ENCODE peak calls at places on chromosomes 3 and 15, in eight cellular contexts. One of them, this sample, is unnamed.

GRCh38 chr15:49168026-49168425 is 2.0 kb upstream of the GALK2 start:
- DNase-seq in AG08395: no peak
- DNase-seq in activated CD8-positive, alpha-beta T cell treated with anti-CD3 and anti-CD28 coated beads for 36 hours: no peak
- DNase-seq in NCI-H460: no peak
- DNase-seq in kidney tubule cell: no peak
- DNase-seq in cardiac muscle cell: no peak
- DNase-seq in HFF-Myc: no peak
- DNase-seq in activated CD4-positive, alpha-beta T cell treated with anti-CD3 and anti-CD28 coated beads for 24 hours: no peak
- DNase-seq in this sample: no peak

GRCh38 chr3:174330303-174330702 is 528.8 kb upstream of the NAALADL2 start:
- DNase-seq in AG08395: peak; percentile 79
- DNase-seq in activated CD8-positive, alpha-beta T cell treated with anti-CD3 and anti-CD28 coated beads for 36 hours: no peak
- DNase-seq in NCI-H460: no peak
- DNase-seq in kidney tubule cell: peak; percentile 71
- DNase-seq in cardiac muscle cell: peak; percentile 83
- DNase-seq in HFF-Myc: peak; percentile 73
- DNase-seq in activated CD4-positive, alpha-beta T cell treated with anti-CD3 and anti-CD28 coated beads for 24 hours: no peak
- DNase-seq in this sample: peak; percentile 55

GRCh38 chr15:70466895-70467529 is 296.3 kb downstream of the UACA start:
- DNase-seq in AG08395: peak; percentile 78
- DNase-seq in activated CD8-positive, alpha-beta T cell treated with anti-CD3 and anti-CD28 coated beads for 36 hours: peak; percentile 72
- DNase-seq in NCI-H460: peak; percentile 58
- DNase-seq in kidney tubule cell: peak; percentile 67
- DNase-seq in cardiac muscle cell: peak; percentile 76
- DNase-seq in HFF-Myc: peak; percentile 33
- DNase-seq in activated CD4-positive, alpha-beta T cell treated with anti-CD3 and anti-CD28 coated beads for 24 hours: peak; percentile 38
- DNase-seq in this sample: no peak

GRCh38 chr3:98525494-98525893 is 2.8 kb upstream of the CLDND1 start:
- DNase-seq in AG08395: no peak
- DNase-seq in activated CD8-positive, alpha-beta T cell treated with anti-CD3 and anti-CD28 coated beads for 36 hours: peak; percentile 30
- DNase-seq in NCI-H460: no peak
- DNase-seq in kidney tubule cell: no peak
- DNase-seq in cardiac muscle cell: no peak
- DNase-seq in HFF-Myc: no peak
- DNase-seq in activated CD4-positive, alpha-beta T cell treated with anti-CD3 and anti-CD28 coated beads for 24 hours: no peak
- DNase-seq in this sample: no peak

GRCh38 chr3:120093119-120093922 is 926 bp downstream of the GSK3B start:
- DNase-seq in AG08395: no peak
- DNase-seq in activated CD8-positive, alpha-beta T cell treated with anti-CD3 and anti-CD28 coated beads for 36 hours: peak; percentile 35
- DNase-seq in NCI-H460: no peak
- DNase-seq in kidney tubule cell: peak; percentile 84
- DNase-seq in cardiac muscle cell: peak; percentile 94
- DNase-seq in HFF-Myc: peak; percentile 39
- DNase-seq in activated CD4-positive, alpha-beta T cell treated with anti-CD3 and anti-CD28 coated beads for 24 hours: no peak
- DNase-seq in this sample: peak; percentile 43

GRCh38 chr3:40992023-40992422 is 207.3 kb upstream of the CTNNB1 start:
- DNase-seq in AG08395: no peak
- DNase-seq in activated CD8-positive, alpha-beta T cell treated with anti-CD3 and anti-CD28 coated beads for 36 hours: no peak
- DNase-seq in NCI-H460: no peak
- DNase-seq in kidney tubule cell: no peak
- DNase-seq in cardiac muscle cell: no peak
- DNase-seq in HFF-Myc: no peak
- DNase-seq in activated CD4-positive, alpha-beta T cell treated with anti-CD3 and anti-CD28 coated beads for 24 hours: no peak
- DNase-seq in this sample: no peak

GRCh38 chr3:112742934-112743333 is 102.0 kb upstream of the CCDC80 start:
- DNase-seq in AG08395: no peak
- DNase-seq in activated CD8-positive, alpha-beta T cell treated with anti-CD3 and anti-CD28 coated beads for 36 hours: no peak
- DNase-seq in NCI-H460: no peak
- DNase-seq in kidney tubule cell: no peak
- DNase-seq in cardiac muscle cell: no peak
- DNase-seq in HFF-Myc: no peak
- DNase-seq in activated CD4-positive, alpha-beta T cell treated with anti-CD3 and anti-CD28 coated beads for 24 hours: no peak
- DNase-seq in this sample: no peak

GRCh38 chr3:70890085-70890484 is 577.6 kb upstream of the MDFIC2 start:
- DNase-seq in AG08395: no peak
- DNase-seq in activated CD8-positive, alpha-beta T cell treated with anti-CD3 and anti-CD28 coated beads for 36 hours: no peak
- DNase-seq in NCI-H460: no peak
- DNase-seq in kidney tubule cell: no peak
- DNase-seq in cardiac muscle cell: no peak
- DNase-seq in HFF-Myc: no peak
- DNase-seq in activated CD4-positive, alpha-beta T cell treated with anti-CD3 and anti-CD28 coated beads for 24 hours: no peak
- DNase-seq in this sample: no peak

GRCh38 chr3:123343296-123344174 is 105.4 kb downstream of the ADCY5 start:
- DNase-seq in AG08395: no peak
- DNase-seq in activated CD8-positive, alpha-beta T cell treated with anti-CD3 and anti-CD28 coated beads for 36 hours: no peak
- DNase-seq in NCI-H460: no peak
- DNase-seq in kidney tubule cell: no peak
- DNase-seq in cardiac muscle cell: no peak
- DNase-seq in HFF-Myc: no peak
- DNase-seq in activated CD4-positive, alpha-beta T cell treated with anti-CD3 and anti-CD28 coated beads for 24 hours: no peak
- DNase-seq in this sample: no peak

GRCh38 chr15:59553879-59554735 is 57.5 kb upstream of the GCNT3 start:
- DNase-seq in AG08395: peak; percentile 58
- DNase-seq in activated CD8-positive, alpha-beta T cell treated with anti-CD3 and anti-CD28 coated beads for 36 hours: no peak
- DNase-seq in NCI-H460: no peak
- DNase-seq in kidney tubule cell: peak; percentile 90
- DNase-seq in cardiac muscle cell: peak; percentile 88
- DNase-seq in HFF-Myc: no peak
- DNase-seq in activated CD4-positive, alpha-beta T cell treated with anti-CD3 and anti-CD28 coated beads for 24 hours: no peak
- DNase-seq in this sample: peak; percentile 63

GRCh38 chr3:58560771-58561311 is 16.4 kb downstream of the FAM107A start:
- DNase-seq in AG08395: peak; percentile 93
- DNase-seq in activated CD8-positive, alpha-beta T cell treated with anti-CD3 and anti-CD28 coated beads for 36 hours: peak; percentile 6
- DNase-seq in NCI-H460: peak; percentile 11
- DNase-seq in kidney tubule cell: peak; percentile 97
- DNase-seq in cardiac muscle cell: peak; percentile 96
- DNase-seq in HFF-Myc: peak; percentile 92
- DNase-seq in activated CD4-positive, alpha-beta T cell treated with anti-CD3 and anti-CD28 coated beads for 24 hours: no peak
- DNase-seq in this sample: peak; percentile 96

GRCh38 chr3:33629219-33629618 is 88.8 kb downstream of the CLASP2 start:
- DNase-seq in AG08395: no peak
- DNase-seq in activated CD8-positive, alpha-beta T cell treated with anti-CD3 and anti-CD28 coated beads for 36 hours: no peak
- DNase-seq in NCI-H460: no peak
- DNase-seq in kidney tubule cell: no peak
- DNase-seq in cardiac muscle cell: no peak
- DNase-seq in HFF-Myc: no peak
- DNase-seq in activated CD4-positive, alpha-beta T cell treated with anti-CD3 and anti-CD28 coated beads for 24 hours: no peak
- DNase-seq in this sample: no peak

GRCh38 chr3:38036906-38037305 is 2.1 kb upstream of the DLEC1 start:
- DNase-seq in AG08395: no peak
- DNase-seq in activated CD8-positive, alpha-beta T cell treated with anti-CD3 and anti-CD28 coated beads for 36 hours: no peak
- DNase-seq in NCI-H460: no peak
- DNase-seq in kidney tubule cell: no peak
- DNase-seq in cardiac muscle cell: no peak
- DNase-seq in HFF-Myc: no peak
- DNase-seq in activated CD4-positive, alpha-beta T cell treated with anti-CD3 and anti-CD28 coated beads for 24 hours: no peak
- DNase-seq in this sample: no peak

GRCh38 chr3:166554006-166554405 is 716.8 kb upstream of the BCHE start:
- DNase-seq in AG08395: no peak
- DNase-seq in activated CD8-positive, alpha-beta T cell treated with anti-CD3 and anti-CD28 coated beads for 36 hours: no peak
- DNase-seq in NCI-H460: no peak
- DNase-seq in kidney tubule cell: no peak
- DNase-seq in cardiac muscle cell: no peak
- DNase-seq in HFF-Myc: no peak
- DNase-seq in activated CD4-positive, alpha-beta T cell treated with anti-CD3 and anti-CD28 coated beads for 24 hours: no peak
- DNase-seq in this sample: no peak

GRCh38 chr3:15711281-15711680 is 86.5 kb downstream of the ANKRD28 start:
- DNase-seq in AG08395: no peak
- DNase-seq in activated CD8-positive, alpha-beta T cell treated with anti-CD3 and anti-CD28 coated beads for 36 hours: no peak
- DNase-seq in NCI-H460: no peak
- DNase-seq in kidney tubule cell: no peak
- DNase-seq in cardiac muscle cell: no peak
- DNase-seq in HFF-Myc: no peak
- DNase-seq in activated CD4-positive, alpha-beta T cell treated with anti-CD3 and anti-CD28 coated beads for 24 hours: no peak
- DNase-seq in this sample: no peak

GRCh38 chr15:48191574-48192225 is at the start of gene CTXN2:
- DNase-seq in AG08395: no peak
- DNase-seq in activated CD8-positive, alpha-beta T cell treated with anti-CD3 and anti-CD28 coated beads for 36 hours: no peak
- DNase-seq in NCI-H460: no peak
- DNase-seq in kidney tubule cell: peak; percentile 32
- DNase-seq in cardiac muscle cell: no peak
- DNase-seq in HFF-Myc: no peak
- DNase-seq in activated CD4-positive, alpha-beta T cell treated with anti-CD3 and anti-CD28 coated beads for 24 hours: no peak
- DNase-seq in this sample: no peak

GRCh38 chr3:19970289-19970688 is 23.4 kb downstream of the RAB5A start:
- DNase-seq in AG08395: no peak
- DNase-seq in activated CD8-positive, alpha-beta T cell treated with anti-CD3 and anti-CD28 coated beads for 36 hours: no peak
- DNase-seq in NCI-H460: no peak
- DNase-seq in kidney tubule cell: peak; percentile 10
- DNase-seq in cardiac muscle cell: peak; percentile 38
- DNase-seq in HFF-Myc: no peak
- DNase-seq in activated CD4-positive, alpha-beta T cell treated with anti-CD3 and anti-CD28 coated beads for 24 hours: no peak
- DNase-seq in this sample: no peak

GRCh38 chr15:62390793-62391543 is 225.9 kb upstream of the C2CD4B start:
- DNase-seq in AG08395: peak; percentile 42
- DNase-seq in activated CD8-positive, alpha-beta T cell treated with anti-CD3 and anti-CD28 coated beads for 36 hours: peak; percentile 48
- DNase-seq in NCI-H460: no peak
- DNase-seq in kidney tubule cell: peak; percentile 52
- DNase-seq in cardiac muscle cell: peak; percentile 48
- DNase-seq in HFF-Myc: no peak
- DNase-seq in activated CD4-positive, alpha-beta T cell treated with anti-CD3 and anti-CD28 coated beads for 24 hours: no peak
- DNase-seq in this sample: no peak

GRCh38 chr3:168040624-168041208 is 55.0 kb downstream of the GOLIM4 start:
- DNase-seq in AG08395: peak; percentile 58
- DNase-seq in activated CD8-positive, alpha-beta T cell treated with anti-CD3 and anti-CD28 coated beads for 36 hours: no peak
- DNase-seq in NCI-H460: peak; percentile 39
- DNase-seq in kidney tubule cell: peak; percentile 47
- DNase-seq in cardiac muscle cell: peak; percentile 90
- DNase-seq in HFF-Myc: peak; percentile 26
- DNase-seq in activated CD4-positive, alpha-beta T cell treated with anti-CD3 and anti-CD28 coated beads for 24 hours: no peak
- DNase-seq in this sample: no peak

GRCh38 chr3:62355703-62356102 is 17.6 kb downstream of the FEZF2 start:
- DNase-seq in AG08395: no peak
- DNase-seq in activated CD8-positive, alpha-beta T cell treated with anti-CD3 and anti-CD28 coated beads for 36 hours: no peak
- DNase-seq in NCI-H460: no peak
- DNase-seq in kidney tubule cell: no peak
- DNase-seq in cardiac muscle cell: no peak
- DNase-seq in HFF-Myc: no peak
- DNase-seq in activated CD4-positive, alpha-beta T cell treated with anti-CD3 and anti-CD28 coated beads for 24 hours: no peak
- DNase-seq in this sample: no peak

GRCh38 chr3:72591522-72592421 is 256.5 kb downstream of the SHQ1 start:
- DNase-seq in AG08395: peak; percentile 94
- DNase-seq in activated CD8-positive, alpha-beta T cell treated with anti-CD3 and anti-CD28 coated beads for 36 hours: no peak
- DNase-seq in NCI-H460: no peak
- DNase-seq in kidney tubule cell: peak; percentile 58
- DNase-seq in cardiac muscle cell: peak; percentile 84
- DNase-seq in HFF-Myc: peak; percentile 76
- DNase-seq in activated CD4-positive, alpha-beta T cell treated with anti-CD3 and anti-CD28 coated beads for 24 hours: no peak
- DNase-seq in this sample: no peak

GRCh38 chr3:32392530-32393302 is 1.1 kb downstream of the CMTM7 start:
- DNase-seq in AG08395: peak; percentile 67
- DNase-seq in activated CD8-positive, alpha-beta T cell treated with anti-CD3 and anti-CD28 coated beads for 36 hours: peak; percentile 50
- DNase-seq in NCI-H460: no peak
- DNase-seq in kidney tubule cell: peak; percentile 64
- DNase-seq in cardiac muscle cell: peak; percentile 80
- DNase-seq in HFF-Myc: no peak
- DNase-seq in activated CD4-positive, alpha-beta T cell treated with anti-CD3 and anti-CD28 coated beads for 24 hours: no peak
- DNase-seq in this sample: no peak

GRCh38 chr3:143207338-143207961 is 87.9 kb downstream of the CHST2 start:
- DNase-seq in AG08395: peak; percentile 57
- DNase-seq in activated CD8-positive, alpha-beta T cell treated with anti-CD3 and anti-CD28 coated beads for 36 hours: peak; percentile 66
- DNase-seq in NCI-H460: no peak
- DNase-seq in kidney tubule cell: peak; percentile 96
- DNase-seq in cardiac muscle cell: peak; percentile 51
- DNase-seq in HFF-Myc: no peak
- DNase-seq in activated CD4-positive, alpha-beta T cell treated with anti-CD3 and anti-CD28 coated beads for 24 hours: no peak
- DNase-seq in this sample: peak; percentile 35

GRCh38 chr3:123595396-123595795 is 10.5 kb upstream of the HACD2 start:
- DNase-seq in AG08395: no peak
- DNase-seq in activated CD8-positive, alpha-beta T cell treated with anti-CD3 and anti-CD28 coated beads for 36 hours: no peak
- DNase-seq in NCI-H460: no peak
- DNase-seq in kidney tubule cell: no peak
- DNase-seq in cardiac muscle cell: no peak
- DNase-seq in HFF-Myc: no peak
- DNase-seq in activated CD4-positive, alpha-beta T cell treated with anti-CD3 and anti-CD28 coated beads for 24 hours: no peak
- DNase-seq in this sample: no peak

GRCh38 chr15:71337197-71337845 is 222.1 kb downstream of the THSD4 start:
- DNase-seq in AG08395: no peak
- DNase-seq in activated CD8-positive, alpha-beta T cell treated with anti-CD3 and anti-CD28 coated beads for 36 hours: no peak
- DNase-seq in NCI-H460: no peak
- DNase-seq in kidney tubule cell: peak; percentile 88
- DNase-seq in cardiac muscle cell: peak; percentile 15
- DNase-seq in HFF-Myc: peak; percentile 38
- DNase-seq in activated CD4-positive, alpha-beta T cell treated with anti-CD3 and anti-CD28 coated beads for 24 hours: no peak
- DNase-seq in this sample: no peak

GRCh38 chr15:69648215-69648614 is 195.6 kb downstream of the RPLP1 start:
- DNase-seq in AG08395: peak; percentile 14
- DNase-seq in activated CD8-positive, alpha-beta T cell treated with anti-CD3 and anti-CD28 coated beads for 36 hours: no peak
- DNase-seq in NCI-H460: no peak
- DNase-seq in kidney tubule cell: no peak
- DNase-seq in cardiac muscle cell: peak; percentile 14
- DNase-seq in HFF-Myc: no peak
- DNase-seq in activated CD4-positive, alpha-beta T cell treated with anti-CD3 and anti-CD28 coated beads for 24 hours: no peak
- DNase-seq in this sample: no peak

GRCh38 chr3:4525555-4526238 is 32.5 kb downstream of the ITPR1 start:
- DNase-seq in AG08395: no peak
- DNase-seq in activated CD8-positive, alpha-beta T cell treated with anti-CD3 and anti-CD28 coated beads for 36 hours: no peak
- DNase-seq in NCI-H460: no peak
- DNase-seq in kidney tubule cell: no peak
- DNase-seq in cardiac muscle cell: no peak
- DNase-seq in HFF-Myc: no peak
- DNase-seq in activated CD4-positive, alpha-beta T cell treated with anti-CD3 and anti-CD28 coated beads for 24 hours: no peak
- DNase-seq in this sample: no peak

GRCh38 chr3:94225176-94225742 is 162.4 kb downstream of the NSUN3 start:
- DNase-seq in AG08395: no peak
- DNase-seq in activated CD8-positive, alpha-beta T cell treated with anti-CD3 and anti-CD28 coated beads for 36 hours: no peak
- DNase-seq in NCI-H460: no peak
- DNase-seq in kidney tubule cell: peak; percentile 75
- DNase-seq in cardiac muscle cell: no peak
- DNase-seq in HFF-Myc: no peak
- DNase-seq in activated CD4-positive, alpha-beta T cell treated with anti-CD3 and anti-CD28 coated beads for 24 hours: no peak
- DNase-seq in this sample: no peak

GRCh38 chr3:150022406-150023238 is 51.9 kb upstream of the PFN2 start:
- DNase-seq in AG08395: no peak
- DNase-seq in activated CD8-positive, alpha-beta T cell treated with anti-CD3 and anti-CD28 coated beads for 36 hours: no peak
- DNase-seq in NCI-H460: peak; percentile 49
- DNase-seq in kidney tubule cell: peak; percentile 12
- DNase-seq in cardiac muscle cell: peak; percentile 40
- DNase-seq in HFF-Myc: no peak
- DNase-seq in activated CD4-positive, alpha-beta T cell treated with anti-CD3 and anti-CD28 coated beads for 24 hours: no peak
- DNase-seq in this sample: no peak

GRCh38 chr15:37099321-37100108 is 834 bp downstream of the MEIS2 start:
- DNase-seq in AG08395: no peak
- DNase-seq in activated CD8-positive, alpha-beta T cell treated with anti-CD3 and anti-CD28 coated beads for 36 hours: peak; percentile 15
- DNase-seq in NCI-H460: no peak
- DNase-seq in kidney tubule cell: peak; percentile 41
- DNase-seq in cardiac muscle cell: no peak
- DNase-seq in HFF-Myc: no peak
- DNase-seq in activated CD4-positive, alpha-beta T cell treated with anti-CD3 and anti-CD28 coated beads for 24 hours: no peak
- DNase-seq in this sample: no peak

GRCh38 chr15:101542306-101543025 is 53.0 kb upstream of the PCSK6 start:
- DNase-seq in AG08395: no peak
- DNase-seq in activated CD8-positive, alpha-beta T cell treated with anti-CD3 and anti-CD28 coated beads for 36 hours: no peak
- DNase-seq in NCI-H460: no peak
- DNase-seq in kidney tubule cell: no peak
- DNase-seq in cardiac muscle cell: no peak
- DNase-seq in HFF-Myc: no peak
- DNase-seq in activated CD4-positive, alpha-beta T cell treated with anti-CD3 and anti-CD28 coated beads for 24 hours: no peak
- DNase-seq in this sample: no peak